ENCODE peak calls at places on chromosomes 1 and 21, in seven cellular contexts. One of them, this sample, is unnamed.
A peak's percentile ranks its signal among the peaks of the same experiment; 100 is the strongest.

GRCh38 chr1:214018605-214019268 is 31.0 kb downstream of the PROX1 start:
- DNase-seq in heart left ventricle: no peak
- DNase-seq in trophoblast cell: no peak
- DNase-seq in cardiac muscle cell: no peak
- DNase-seq in stomach: no peak
- DNase-seq in pancreas: no peak
- DNase-seq in heart right ventricle: no peak
- DNase-seq in this sample: no peak

GRCh38 chr1:219092206-219092605 is 81.5 kb upstream of the LYPLAL1 start:
- DNase-seq in heart left ventricle: no peak
- DNase-seq in trophoblast cell: no peak
- DNase-seq in cardiac muscle cell: no peak
- DNase-seq in stomach: no peak
- DNase-seq in pancreas: no peak
- DNase-seq in heart right ventricle: no peak
- DNase-seq in this sample: no peak

GRCh38 chr21:38219049-38219628 is 37.7 kb upstream of the KCNJ15 start:
- DNase-seq in heart left ventricle: peak; percentile 71
- DNase-seq in trophoblast cell: peak; percentile 89
- DNase-seq in cardiac muscle cell: peak; percentile 87
- DNase-seq in stomach: peak; percentile 83
- DNase-seq in pancreas: peak; percentile 77
- DNase-seq in heart right ventricle: peak; percentile 72
- DNase-seq in this sample: peak; percentile 49

GRCh38 chr21:21216013-21216412 is 217.8 kb downstream of the NCAM2 start:
- DNase-seq in heart left ventricle: no peak
- DNase-seq in trophoblast cell: no peak
- DNase-seq in cardiac muscle cell: no peak
- DNase-seq in stomach: no peak
- DNase-seq in pancreas: no peak
- DNase-seq in heart right ventricle: no peak
- DNase-seq in this sample: no peak

GRCh38 chr21:39021475-39021832 is 161.8 kb downstream of the PSMG1 start:
- DNase-seq in heart left ventricle: no peak
- DNase-seq in trophoblast cell: no peak
- DNase-seq in cardiac muscle cell: no peak
- DNase-seq in stomach: no peak
- DNase-seq in pancreas: no peak
- DNase-seq in heart right ventricle: no peak
- DNase-seq in this sample: no peak

GRCh38 chr1:174965006-174965971 is 34.5 kb upstream of the CACYBP start:
- DNase-seq in heart left ventricle: no peak
- DNase-seq in trophoblast cell: no peak
- DNase-seq in cardiac muscle cell: peak; percentile 38
- DNase-seq in stomach: peak; percentile 32
- DNase-seq in pancreas: no peak
- DNase-seq in heart right ventricle: no peak
- DNase-seq in this sample: no peak

GRCh38 chr1:47940321-47940720 is 56.9 kb downstream of the TRABD2B start:
- DNase-seq in heart left ventricle: no peak
- DNase-seq in trophoblast cell: no peak
- DNase-seq in cardiac muscle cell: peak; percentile 12
- DNase-seq in stomach: no peak
- DNase-seq in pancreas: no peak
- DNase-seq in heart right ventricle: no peak
- DNase-seq in this sample: no peak

GRCh38 chr1:80053613-80054012 is 1047.1 kb upstream of the ADGRL4 start:
- DNase-seq in heart left ventricle: no peak
- DNase-seq in trophoblast cell: no peak
- DNase-seq in cardiac muscle cell: no peak
- DNase-seq in stomach: no peak
- DNase-seq in pancreas: peak; percentile 5
- DNase-seq in heart right ventricle: no peak
- DNase-seq in this sample: no peak

GRCh38 chr1:68230901-68231626 is 1.3 kb downstream of the WLS start:
- DNase-seq in heart left ventricle: peak; percentile 46
- DNase-seq in trophoblast cell: no peak
- DNase-seq in cardiac muscle cell: peak; percentile 20
- DNase-seq in stomach: peak; percentile 45
- DNase-seq in pancreas: peak; percentile 59
- DNase-seq in heart right ventricle: peak; percentile 30
- DNase-seq in this sample: no peak

GRCh38 chr1:32023351-32023750 is 9.7 kb downstream of the KHDRBS1 start:
- DNase-seq in heart left ventricle: no peak
- DNase-seq in trophoblast cell: no peak
- DNase-seq in cardiac muscle cell: peak; percentile 62
- DNase-seq in stomach: no peak
- DNase-seq in pancreas: no peak
- DNase-seq in heart right ventricle: no peak
- DNase-seq in this sample: no peak

GRCh38 chr1:41626146-41626545 is 141.7 kb upstream of the EDN2 start:
- DNase-seq in heart left ventricle: no peak
- DNase-seq in trophoblast cell: peak; percentile 29
- DNase-seq in cardiac muscle cell: peak; percentile 38
- DNase-seq in stomach: no peak
- DNase-seq in pancreas: peak; percentile 47
- DNase-seq in heart right ventricle: no peak
- DNase-seq in this sample: no peak

GRCh38 chr21:26964379-26964778 is 2.5 kb downstream of the ADAMTS5 start:
- DNase-seq in heart left ventricle: peak; percentile 55
- DNase-seq in trophoblast cell: no peak
- DNase-seq in cardiac muscle cell: peak; percentile 42
- DNase-seq in stomach: peak; percentile 28
- DNase-seq in pancreas: no peak
- DNase-seq in heart right ventricle: peak; percentile 52
- DNase-seq in this sample: no peak

GRCh38 chr1:230794871-230795645 is 47.9 kb downstream of the CAPN9 start:
- DNase-seq in heart left ventricle: no peak
- DNase-seq in trophoblast cell: no peak
- DNase-seq in cardiac muscle cell: no peak
- DNase-seq in stomach: no peak
- DNase-seq in pancreas: no peak
- DNase-seq in heart right ventricle: no peak
- DNase-seq in this sample: no peak

GRCh38 chr21:40227111-40227510 is 359.9 kb downstream of the PCP4 start:
- DNase-seq in heart left ventricle: no peak
- DNase-seq in trophoblast cell: peak; percentile 49
- DNase-seq in cardiac muscle cell: no peak
- DNase-seq in stomach: no peak
- DNase-seq in pancreas: no peak
- DNase-seq in heart right ventricle: no peak
- DNase-seq in this sample: no peak

GRCh38 chr1:179144621-179145020 is 62.8 kb downstream of the TOR3A start:
- DNase-seq in heart left ventricle: no peak
- DNase-seq in trophoblast cell: no peak
- DNase-seq in cardiac muscle cell: no peak
- DNase-seq in stomach: no peak
- DNase-seq in pancreas: no peak
- DNase-seq in heart right ventricle: no peak
- DNase-seq in this sample: no peak

GRCh38 chr1:179143332-179143731 is 61.5 kb downstream of the TOR3A start:
- DNase-seq in heart left ventricle: no peak
- DNase-seq in trophoblast cell: peak; percentile 90
- DNase-seq in cardiac muscle cell: peak; percentile 92
- DNase-seq in stomach: no peak
- DNase-seq in pancreas: no peak
- DNase-seq in heart right ventricle: no peak
- DNase-seq in this sample: no peak

GRCh38 chr1:179141592-179142244 is 59.8 kb downstream of the TOR3A start:
- DNase-seq in heart left ventricle: no peak
- DNase-seq in trophoblast cell: peak; percentile 28
- DNase-seq in cardiac muscle cell: peak; percentile 68
- DNase-seq in stomach: no peak
- DNase-seq in pancreas: no peak
- DNase-seq in heart right ventricle: no peak
- DNase-seq in this sample: no peak

GRCh38 chr1:179145521-179145920 is 63.7 kb downstream of the TOR3A start:
- DNase-seq in heart left ventricle: no peak
- DNase-seq in trophoblast cell: no peak
- DNase-seq in cardiac muscle cell: no peak
- DNase-seq in stomach: no peak
- DNase-seq in pancreas: no peak
- DNase-seq in heart right ventricle: no peak
- DNase-seq in this sample: no peak

DNA sequence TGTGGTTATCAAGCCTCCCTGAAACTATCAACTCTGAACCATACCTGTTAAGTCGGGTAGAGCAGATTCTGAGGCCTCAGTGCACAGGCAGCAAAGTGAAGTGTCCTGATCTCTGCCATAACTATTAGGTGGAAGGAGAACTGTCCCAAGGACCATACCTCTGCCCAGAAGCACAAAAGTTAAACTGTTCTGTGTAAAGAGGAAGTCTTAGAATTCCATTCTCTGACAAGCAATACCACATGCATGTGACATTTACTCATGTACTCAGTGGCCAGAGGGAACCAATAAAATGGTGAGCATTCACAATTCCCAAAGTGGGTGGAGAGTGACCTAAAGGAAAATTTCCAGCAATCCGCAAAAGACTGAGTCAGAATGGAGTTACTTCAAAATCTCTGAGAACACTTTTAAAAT is 61.0 kb downstream of the TOR3A start:
- DNase-seq in heart left ventricle: no peak
- DNase-seq in trophoblast cell: peak; percentile 98
- DNase-seq in cardiac muscle cell: peak; percentile 97
- DNase-seq in stomach: no peak
- DNase-seq in pancreas: no peak
- DNase-seq in heart right ventricle: no peak
- DNase-seq in this sample: no peak
- H3K4me3 ChIP-seq in heart left ventricle: peak overlapping the region; percentile 26
- H3K4me3 ChIP-seq in trophoblast cell: no peak overlapping the region
- H3K4me3 ChIP-seq in cardiac muscle cell: no peak overlapping the region
- H3K4me3 ChIP-seq in stomach: peak overlapping the region; percentile 24
- H3K4me3 ChIP-seq in pancreas: no peak overlapping the region
- H3K4me3 ChIP-seq in heart right ventricle: no peak overlapping the region
- H3K4me3 ChIP-seq in this sample: no peak overlapping the region

GRCh38 chr1:56070601-56071000 is 508.8 kb downstream of the PLPP3 start:
- DNase-seq in heart left ventricle: no peak
- DNase-seq in trophoblast cell: no peak
- DNase-seq in cardiac muscle cell: no peak
- DNase-seq in stomach: no peak
- DNase-seq in pancreas: no peak
- DNase-seq in heart right ventricle: no peak
- DNase-seq in this sample: no peak

GRCh38 chr1:56071351-56071750 is 508.0 kb downstream of the PLPP3 start:
- DNase-seq in heart left ventricle: no peak
- DNase-seq in trophoblast cell: no peak
- DNase-seq in cardiac muscle cell: no peak
- DNase-seq in stomach: no peak
- DNase-seq in pancreas: no peak
- DNase-seq in heart right ventricle: no peak
- DNase-seq in this sample: no peak

GRCh38 chr1:56065729-56066128 is 513.6 kb downstream of the PLPP3 start:
- DNase-seq in heart left ventricle: no peak
- DNase-seq in trophoblast cell: peak; percentile 24
- DNase-seq in cardiac muscle cell: peak; percentile 48
- DNase-seq in stomach: no peak
- DNase-seq in pancreas: no peak
- DNase-seq in heart right ventricle: no peak
- DNase-seq in this sample: no peak

GRCh38 chr1:56068908-56069307 is 510.5 kb downstream of the PLPP3 start:
- DNase-seq in heart left ventricle: no peak
- DNase-seq in trophoblast cell: no peak
- DNase-seq in cardiac muscle cell: peak; percentile 39
- DNase-seq in stomach: no peak
- DNase-seq in pancreas: no peak
- DNase-seq in heart right ventricle: no peak
- DNase-seq in this sample: no peak

DNA sequence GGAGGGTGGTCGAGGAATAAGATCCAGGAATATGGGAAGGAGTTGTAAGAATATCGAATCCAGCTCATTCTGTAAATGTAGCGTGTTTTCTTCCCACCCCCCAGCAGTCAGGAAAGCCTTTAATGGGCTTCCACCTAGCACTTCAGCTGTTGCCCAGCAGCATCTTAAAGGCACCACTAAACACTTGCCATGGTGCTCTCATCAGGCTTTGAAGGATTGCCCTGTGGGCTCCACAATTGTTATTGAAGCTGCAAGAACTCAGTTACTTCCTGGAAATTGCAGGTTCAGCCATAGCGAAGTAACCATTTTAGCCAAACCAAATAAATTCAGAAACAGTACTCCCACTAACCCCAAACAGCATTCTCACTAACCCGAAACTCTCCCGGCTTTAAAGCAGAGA is 511.2 kb downstream of the PLPP3 start:
- DNase-seq in heart left ventricle: no peak
- DNase-seq in trophoblast cell: no peak
- DNase-seq in cardiac muscle cell: no peak
- DNase-seq in stomach: no peak
- DNase-seq in pancreas: no peak
- DNase-seq in heart right ventricle: no peak
- DNase-seq in this sample: no peak
- H3K4me1 ChIP-seq in heart left ventricle: peaks cover 13% of the 10 kb centered on the region
- H3K4me1 ChIP-seq in trophoblast cell: peaks cover 5% of the 10 kb centered on the region
- H3K4me1 ChIP-seq in cardiac muscle cell: no peaks in the 10 kb centered on the region
- H3K4me1 ChIP-seq in stomach: no peaks in the 10 kb centered on the region
- H3K4me1 ChIP-seq in pancreas: no peaks in the 10 kb centered on the region
- H3K4me1 ChIP-seq in heart right ventricle: peaks cover 3% of the 10 kb centered on the region
- H3K4me1 ChIP-seq in this sample: peaks cover 24% of the 10 kb centered on the region

GRCh38 chr1:61756773-61757172 is 14.5 kb downstream of the PATJ start:
- DNase-seq in heart left ventricle: no peak
- DNase-seq in trophoblast cell: no peak
- DNase-seq in cardiac muscle cell: no peak
- DNase-seq in stomach: no peak
- DNase-seq in pancreas: no peak
- DNase-seq in heart right ventricle: no peak
- DNase-seq in this sample: no peak
- H3K4me3 ChIP-seq in heart left ventricle: no peak overlapping the region
- H3K4me3 ChIP-seq in trophoblast cell: no peak overlapping the region
- H3K4me3 ChIP-seq in cardiac muscle cell: no peak overlapping the region
- H3K4me3 ChIP-seq in stomach: no peak overlapping the region
- H3K4me3 ChIP-seq in pancreas: no peak overlapping the region
- H3K4me3 ChIP-seq in heart right ventricle: no peak overlapping the region
- H3K4me3 ChIP-seq in this sample: no peak overlapping the region

DNA sequence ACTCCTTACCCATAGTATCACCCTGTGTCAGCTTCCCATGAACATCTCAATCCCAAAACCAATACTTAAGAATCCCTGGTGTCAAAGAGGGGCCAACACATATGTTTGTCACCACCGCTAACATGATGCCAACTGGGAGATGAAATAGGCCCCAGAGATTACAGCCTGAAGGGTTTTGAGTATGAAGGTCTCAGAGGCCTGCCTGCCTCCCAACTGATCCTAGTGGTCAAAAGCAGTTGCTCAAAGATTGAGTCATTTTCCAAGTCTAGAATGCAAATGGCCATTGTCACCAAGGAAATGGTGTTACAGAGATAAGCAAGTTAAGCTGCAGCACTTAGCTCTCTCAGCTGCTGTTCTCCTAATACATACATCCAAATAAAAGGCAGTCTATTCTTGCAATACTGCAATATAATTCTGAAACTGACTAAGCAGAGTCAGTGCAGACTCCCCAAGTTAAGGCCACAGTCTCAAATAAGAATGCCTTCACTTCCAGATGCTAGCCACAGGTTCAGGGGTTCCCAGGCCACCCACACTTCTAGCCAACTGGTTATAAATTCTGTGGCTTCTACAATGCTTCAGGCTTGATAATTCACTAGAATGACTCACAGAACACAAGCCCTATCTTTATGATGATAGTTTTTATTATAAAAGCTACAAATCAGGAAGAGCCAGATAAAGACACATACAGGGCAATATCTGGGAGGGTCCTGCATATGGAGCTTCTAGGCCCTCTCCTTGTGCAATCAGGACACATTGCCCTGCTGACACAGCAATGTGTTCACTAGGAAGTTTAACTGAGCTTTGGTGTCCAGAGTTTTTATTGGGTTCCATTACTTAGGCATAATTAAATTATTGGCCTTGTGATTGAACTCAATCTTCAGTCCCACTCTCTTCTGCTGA is 18.6 kb downstream of the DUSP10 start:
- DNase-seq in heart left ventricle: no peak
- DNase-seq in trophoblast cell: no peak
- DNase-seq in cardiac muscle cell: no peak
- DNase-seq in stomach: no peak
- DNase-seq in pancreas: no peak
- DNase-seq in heart right ventricle: no peak
- DNase-seq in this sample: no peak
- H3K4me1 ChIP-seq in heart left ventricle: peaks cover 42% of the 10 kb centered on the region
- H3K4me1 ChIP-seq in trophoblast cell: peaks cover 8% of the 10 kb centered on the region
- H3K4me1 ChIP-seq in cardiac muscle cell: peaks cover 15% of the 10 kb centered on the region
- H3K4me1 ChIP-seq in stomach: peaks cover 52% of the 10 kb centered on the region
- H3K4me1 ChIP-seq in pancreas: peaks cover 9% of the 10 kb centered on the region
- H3K4me1 ChIP-seq in heart right ventricle: peaks cover 10% of the 10 kb centered on the region
- H3K4me1 ChIP-seq in this sample: peaks cover 10% of the 10 kb centered on the region

This sample was measured in Caco-2.